ENCODE peak calls at places on chromosomes 5 and 9, in six cellular contexts. One of them, this sample, is unnamed.

GRCh38 chr5:145737578-145737977 is 97.6 kb downstream of the PRELID2 start:
- DNase-seq in H1: no peak
- DNase-seq in HepG2: no peak
- DNase-seq in GM12892: no peak
- DNase-seq in K562: no peak
- DNase-seq in GM12878: no peak
- DNase-seq in this sample: no peak

GRCh38 chr5:158886086-158886485 is 213.6 kb downstream of the EBF1 start:
- DNase-seq in H1: no peak
- DNase-seq in HepG2: no peak
- DNase-seq in GM12892: no peak
- DNase-seq in K562: no peak
- DNase-seq in GM12878: no peak
- DNase-seq in this sample: no peak

GRCh38 chr5:136638084-136638483 is 272.7 kb upstream of the TRPC7 start:
- DNase-seq in H1: no peak
- DNase-seq in HepG2: no peak
- DNase-seq in GM12892: no peak
- DNase-seq in K562: no peak
- DNase-seq in GM12878: no peak
- DNase-seq in this sample: no peak

GRCh38 chr9:116504893-116505480 is 182.1 kb upstream of the TRIM32 start:
- DNase-seq in H1: no peak
- DNase-seq in HepG2: peak; percentile 23
- DNase-seq in GM12892: no peak
- DNase-seq in K562: no peak
- DNase-seq in GM12878: peak; percentile 27
- DNase-seq in this sample: peak; percentile 11

GRCh38 chr9:133997584-133997983 is 5.5 kb upstream of the VAV2 start:
- DNase-seq in H1: no peak
- DNase-seq in HepG2: no peak
- DNase-seq in GM12892: no peak
- DNase-seq in K562: no peak
- DNase-seq in GM12878: no peak
- DNase-seq in this sample: no peak

GRCh38 chr5:30458681-30459080 is 734.8 kb upstream of the CDH6 start:
- DNase-seq in H1: no peak
- DNase-seq in HepG2: no peak
- DNase-seq in GM12892: no peak
- DNase-seq in K562: no peak
- DNase-seq in GM12878: no peak
- DNase-seq in this sample: no peak

GRCh38 chr5:5381259-5382006 is 41.0 kb upstream of the ICE1 start:
- DNase-seq in H1: no peak
- DNase-seq in HepG2: no peak
- DNase-seq in GM12892: no peak
- DNase-seq in K562: no peak
- DNase-seq in GM12878: no peak
- DNase-seq in this sample: no peak

GRCh38 chr5:171673328-171673727 is 112.3 kb upstream of the SMIM23 start:
- DNase-seq in H1: no peak
- DNase-seq in HepG2: no peak
- DNase-seq in GM12892: no peak
- DNase-seq in K562: no peak
- DNase-seq in GM12878: no peak
- DNase-seq in this sample: no peak

GRCh38 chr5:160614136-160614535 is 192.5 kb downstream of the PTTG1 start:
- DNase-seq in H1: no peak
- DNase-seq in HepG2: no peak
- DNase-seq in GM12892: no peak
- DNase-seq in K562: no peak
- DNase-seq in GM12878: no peak
- DNase-seq in this sample: no peak

GRCh38 chr5:74538206-74538661 is 102.3 kb downstream of the ENC1 start:
- DNase-seq in H1: no peak
- DNase-seq in HepG2: peak; percentile 89
- DNase-seq in GM12892: no peak
- DNase-seq in K562: no peak
- DNase-seq in GM12878: no peak
- DNase-seq in this sample: no peak

GRCh38 chr9:120583958-120584369 is 4.0 kb upstream of the CDK5RAP2 start:
- DNase-seq in H1: no peak
- DNase-seq in HepG2: peak; percentile 85
- DNase-seq in GM12892: peak; percentile 21
- DNase-seq in K562: peak; percentile 53
- DNase-seq in GM12878: peak; percentile 65
- DNase-seq in this sample: no peak
- TF ChIP-seq POLR2AphosphoS5 in H1: no peak
- TF ChIP-seq POLR2AphosphoS5 in HepG2: no peak
- TF ChIP-seq POLR2AphosphoS5 in GM12892: no peak
- TF ChIP-seq POLR2AphosphoS5 in K562: no peak
- TF ChIP-seq POLR2AphosphoS5 in GM12878: no peak
- TF ChIP-seq POLR2AphosphoS5 in this sample: no peak

DNA sequence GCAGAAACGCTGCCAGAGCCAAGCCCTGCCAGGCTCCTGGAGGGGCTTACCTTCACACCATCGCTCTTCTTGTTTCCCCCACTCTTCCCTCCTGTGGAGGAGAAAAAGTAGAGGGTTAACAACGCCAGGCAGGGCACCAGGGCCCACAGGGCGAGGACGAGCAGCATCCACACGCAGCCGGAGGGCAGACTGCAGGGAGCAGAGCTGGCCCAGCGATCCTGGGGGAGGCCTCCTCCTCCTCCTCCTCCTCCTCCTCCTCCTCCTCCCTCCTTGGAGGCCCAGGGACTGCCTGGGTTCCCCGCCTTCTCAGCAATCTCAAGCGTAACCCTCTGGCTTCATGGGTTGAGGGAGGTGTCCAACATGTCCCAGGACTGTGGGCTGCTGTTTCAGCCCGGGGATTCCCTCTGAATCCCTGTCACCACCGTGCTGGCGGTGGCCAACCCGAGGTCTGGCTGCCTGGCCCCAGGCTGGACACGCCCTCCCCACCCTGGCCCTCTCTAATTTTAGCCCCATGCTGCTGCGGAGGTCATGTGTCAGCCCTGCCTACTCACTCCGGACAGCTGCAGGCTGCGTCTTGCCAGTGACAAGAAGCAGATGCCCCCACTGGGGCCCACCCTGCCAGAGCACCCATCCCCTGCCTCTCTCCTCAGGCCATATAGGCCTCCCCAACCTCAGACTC is 44.3 kb downstream of the CAMK2A start:
- DNase-seq in H1: no peak
- DNase-seq in HepG2: no peak
- DNase-seq in GM12892: no peak
- DNase-seq in K562: peak; percentile 76
- DNase-seq in GM12878: no peak
- DNase-seq in this sample: no peak
- TF ChIP-seq POLR2A in H1: no peak
- TF ChIP-seq POLR2A in HepG2: no peak
- TF ChIP-seq POLR2A in GM12892: no peak
- TF ChIP-seq POLR2A in K562: no peak
- TF ChIP-seq POLR2A in GM12878: no peak
- TF ChIP-seq POLR2A in this sample: no peak

GRCh38 chr5:135355182-135355581 is 43.8 kb downstream of the MACROH2A1 start:
- DNase-seq in H1: no peak
- DNase-seq in HepG2: no peak
- DNase-seq in GM12892: no peak
- DNase-seq in K562: no peak
- DNase-seq in GM12878: no peak
- DNase-seq in this sample: no peak
- TF ChIP-seq TAF1 in H1: no peak
- TF ChIP-seq TAF1 in HepG2: no peak
- TF ChIP-seq TAF1 in GM12892: no peak
- TF ChIP-seq TAF1 in K562: no peak
- TF ChIP-seq TAF1 in GM12878: no peak
- TF ChIP-seq TAF1 in this sample: no peak

GRCh38 chr9:70110194-70111041 is 66.8 kb downstream of the MAMDC2 start:
- DNase-seq in H1: no peak
- DNase-seq in HepG2: no peak
- DNase-seq in GM12892: no peak
- DNase-seq in K562: no peak
- DNase-seq in GM12878: no peak
- DNase-seq in this sample: no peak

GRCh38 chr9:70113403-70114022 is 69.9 kb downstream of the MAMDC2 start:
- DNase-seq in H1: no peak
- DNase-seq in HepG2: peak; percentile 23
- DNase-seq in GM12892: peak; percentile 14
- DNase-seq in K562: peak; percentile 46
- DNase-seq in GM12878: no peak
- DNase-seq in this sample: peak; percentile 15

GRCh38 chr9:70111641-70112236 is 68.1 kb downstream of the MAMDC2 start:
- DNase-seq in H1: no peak
- DNase-seq in HepG2: peak; percentile 22
- DNase-seq in GM12892: no peak
- DNase-seq in K562: no peak
- DNase-seq in GM12878: no peak
- DNase-seq in this sample: no peak

GRCh38 chr9:70112981-70113380 is 69.3 kb downstream of the MAMDC2 start:
- DNase-seq in H1: no peak
- DNase-seq in HepG2: peak; percentile 17
- DNase-seq in GM12892: no peak
- DNase-seq in K562: no peak
- DNase-seq in GM12878: no peak
- DNase-seq in this sample: no peak

GRCh38 chr9:70111042-70111602 is 67.5 kb downstream of the MAMDC2 start:
- DNase-seq in H1: peak; percentile 64
- DNase-seq in HepG2: peak; percentile 31
- DNase-seq in GM12892: peak; percentile 11
- DNase-seq in K562: peak; percentile 41
- DNase-seq in GM12878: no peak
- DNase-seq in this sample: peak; percentile 16
- TF ChIP-seq POLR2AphosphoS5 in H1: no peak
- TF ChIP-seq POLR2AphosphoS5 in HepG2: no peak
- TF ChIP-seq POLR2AphosphoS5 in GM12892: no peak
- TF ChIP-seq POLR2AphosphoS5 in K562: no peak
- TF ChIP-seq POLR2AphosphoS5 in GM12878: no peak
- TF ChIP-seq POLR2AphosphoS5 in this sample: no peak

GRCh38 chr5:124740991-124741583 is 5.4 kb downstream of the ZNF608 start:
- DNase-seq in H1: no peak
- DNase-seq in HepG2: no peak
- DNase-seq in GM12892: no peak
- DNase-seq in K562: no peak
- DNase-seq in GM12878: no peak
- DNase-seq in this sample: no peak

GRCh38 chr5:124741711-124742496 is 4.5 kb downstream of the ZNF608 start:
- DNase-seq in H1: no peak
- DNase-seq in HepG2: no peak
- DNase-seq in GM12892: no peak
- DNase-seq in K562: no peak
- DNase-seq in GM12878: no peak
- DNase-seq in this sample: no peak

GRCh38 chr5:124737651-124738050 is 8.8 kb downstream of the ZNF608 start:
- DNase-seq in H1: no peak
- DNase-seq in HepG2: no peak
- DNase-seq in GM12892: no peak
- DNase-seq in K562: no peak
- DNase-seq in GM12878: no peak
- DNase-seq in this sample: no peak

GRCh38 chr5:124738751-124739559 is 7.5 kb downstream of the ZNF608 start:
- DNase-seq in H1: peak; percentile 66
- DNase-seq in HepG2: no peak
- DNase-seq in GM12892: no peak
- DNase-seq in K562: no peak
- DNase-seq in GM12878: no peak
- DNase-seq in this sample: no peak

DNA sequence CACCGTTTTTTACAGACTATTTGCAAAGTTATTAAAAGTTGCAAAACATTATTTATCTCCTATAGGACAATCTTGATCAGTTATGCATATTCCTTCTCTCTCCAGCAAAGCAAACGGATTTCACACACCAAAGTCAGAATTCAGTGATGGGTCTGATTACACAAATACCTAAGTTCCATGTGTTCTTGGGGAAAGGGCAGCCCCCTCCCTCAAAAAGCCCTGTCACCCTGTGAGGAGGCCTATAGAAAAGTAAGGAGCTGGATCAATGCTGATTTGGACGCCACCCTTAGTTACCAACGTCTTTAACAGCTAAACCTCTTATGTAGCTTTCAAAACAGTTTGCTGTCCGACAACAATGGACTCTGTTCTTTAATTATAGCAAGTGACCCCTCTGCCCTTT is 6.4 kb downstream of the ZNF608 start:
- DNase-seq in H1: no peak
- DNase-seq in HepG2: no peak
- DNase-seq in GM12892: no peak
- DNase-seq in K562: no peak
- DNase-seq in GM12878: no peak
- DNase-seq in this sample: no peak
- TF ChIP-seq POLR2A in H1: no peak
- TF ChIP-seq POLR2A in HepG2: no peak
- TF ChIP-seq POLR2A in GM12892: no peak
- TF ChIP-seq POLR2A in K562: no peak
- TF ChIP-seq POLR2A in GM12878: no peak
- TF ChIP-seq POLR2A in this sample: no peak

GRCh38 chr9:6413365-6414263 is 615 bp downstream of the UHRF2 start:
- DNase-seq in H1: no peak
- DNase-seq in HepG2: no peak
- DNase-seq in GM12892: no peak
- DNase-seq in K562: peak; percentile 21
- DNase-seq in GM12878: no peak
- DNase-seq in this sample: no peak
- TF ChIP-seq TAF1 in H1: no peak
- TF ChIP-seq TAF1 in HepG2: no peak
- TF ChIP-seq TAF1 in GM12892: no peak
- TF ChIP-seq TAF1 in K562: no peak
- TF ChIP-seq TAF1 in GM12878: no peak
- TF ChIP-seq TAF1 in this sample: no peak

GRCh38 chr9:15942806-15943424 is 390.1 kb downstream of the CCDC171 start:
- DNase-seq in H1: no peak
- DNase-seq in HepG2: no peak
- DNase-seq in GM12892: no peak
- DNase-seq in K562: no peak
- DNase-seq in GM12878: no peak
- DNase-seq in this sample: no peak
- TF ChIP-seq POLR2AphosphoS5 in H1: no peak
- TF ChIP-seq POLR2AphosphoS5 in HepG2: no peak
- TF ChIP-seq POLR2AphosphoS5 in GM12892: no peak
- TF ChIP-seq POLR2AphosphoS5 in K562: no peak
- TF ChIP-seq POLR2AphosphoS5 in GM12878: no peak
- TF ChIP-seq POLR2AphosphoS5 in this sample: no peak

DNA sequence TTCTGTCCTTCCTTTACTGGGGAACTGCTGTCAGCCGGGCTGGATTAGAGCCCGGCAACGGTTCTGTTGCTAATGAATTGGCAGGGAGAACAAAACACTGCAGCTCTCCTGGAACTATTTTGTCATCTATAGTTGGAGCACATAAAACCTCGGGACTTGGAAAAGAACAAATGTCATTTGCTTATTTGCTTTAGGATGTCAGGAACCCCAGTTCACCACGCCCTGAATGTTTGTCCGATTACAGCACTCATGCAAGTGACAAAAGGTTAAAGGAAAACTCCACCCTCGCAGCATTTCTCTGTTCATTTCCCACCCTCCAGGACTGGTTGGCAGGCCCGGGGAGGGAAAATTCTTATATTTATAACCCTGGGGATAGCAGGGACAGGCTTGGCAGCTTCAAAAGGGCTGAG is 66.5 kb upstream of the PLPP1 start:
- DNase-seq in H1: no peak
- DNase-seq in HepG2: peak; percentile 93
- DNase-seq in GM12892: no peak
- DNase-seq in K562: no peak
- DNase-seq in GM12878: no peak
- DNase-seq in this sample: no peak
- TF ChIP-seq POLR2A in H1: no peak
- TF ChIP-seq POLR2A in HepG2: no peak
- TF ChIP-seq POLR2A in GM12892: no peak
- TF ChIP-seq POLR2A in K562: no peak
- TF ChIP-seq POLR2A in GM12878: no peak
- TF ChIP-seq POLR2A in this sample: no peak

GRCh38 chr5:131005963-131006684 is 158.9 kb downstream of the HINT1 start:
- DNase-seq in H1: no peak
- DNase-seq in HepG2: peak; percentile 15
- DNase-seq in GM12892: no peak
- DNase-seq in K562: no peak
- DNase-seq in GM12878: no peak
- DNase-seq in this sample: no peak
- TF ChIP-seq TAF1 in H1: no peak
- TF ChIP-seq TAF1 in HepG2: no peak
- TF ChIP-seq TAF1 in GM12892: no peak
- TF ChIP-seq TAF1 in K562: no peak
- TF ChIP-seq TAF1 in GM12878: no peak
- TF ChIP-seq TAF1 in this sample: no peak